ENCODE peak calls at places on chromosomes 4 and X, in five cellular contexts. L, X, D, S and K are unnamed samples.

GRCh38 chrX:22116585-22117546 is 84.7 kb downstream of the PHEX start:
- DNase-seq in L (no peak), X (no peak), D (no peak), S (no peak), K (no peak)

GRCh38 chrX:102976793-102977495 is 39.9 kb downstream of the RAB40AL start:
- DNase-seq in L (no peak), X (no peak), D (peak), S (no peak), K (no peak)

GRCh38 chr4:107036602-107037151 is 564 bp upstream of the DKK2 start:
- DNase-seq in L (peak), X (no peak), D (no peak), S (peak), K (peak)

GRCh38 chrX:71301195-71301924 is at the start of gene ITGB1BP2:
- DNase-seq in L (no peak), X (no peak), D (peak), S (peak), K (peak)

GRCh38 chr4:150436598-150437370 is 145.2 kb upstream of the MAB21L2 start:
- DNase-seq in L (no peak), X (no peak), D (no peak), S (no peak), K (no peak)

GRCh38 chr4:152266831-152267480 is 268.9 kb downstream of the FBXW7 start:
- DNase-seq in L (no peak), X (no peak), D (no peak), S (no peak), K (no peak)

GRCh38 chr4:73859614-73860088 is 6.6 kb downstream of the PF4V1 start:
- DNase-seq in L (no peak), X (no peak), D (peak), S (peak), K (no peak)

GRCh38 chr4:95599777-95600436 is 51.1 kb upstream of the UNC5C start:
- DNase-seq in L (no peak), X (no peak), D (no peak), S (peak), K (no peak)

GRCh38 chrX:1387141-1387776 is 4.7 kb downstream of the SLC25A6 start:
- DNase-seq in L (no peak), X (no peak), D (no peak), S (no peak), K (no peak)
- H4K8ac ChIP-seq in L (no peak), X (no peak), D (no peak), S (no peak), K (no peak)

DNA sequence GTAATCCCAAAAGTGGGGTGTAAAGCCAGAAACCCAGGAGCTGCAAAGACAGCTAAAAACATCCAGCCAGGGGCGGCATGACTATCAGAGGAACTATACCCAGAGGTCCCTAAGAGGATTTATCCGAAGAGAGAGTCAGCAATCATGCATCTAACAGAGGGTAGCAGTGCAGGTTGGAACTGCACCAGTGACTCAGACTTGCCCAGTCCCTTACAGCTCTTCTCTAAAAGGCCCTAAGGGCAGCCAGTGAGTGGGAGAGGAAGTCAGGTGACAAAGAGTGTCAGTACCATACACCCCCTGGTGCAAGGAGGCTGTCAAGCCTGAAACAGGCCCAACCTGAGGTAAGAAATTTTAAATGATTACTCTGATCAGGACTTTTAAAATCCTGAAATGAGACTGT is 88.1 kb downstream of the CAMK2D start:
- DNase-seq in L (no peak), X (peak), D (peak), S (peak), K (peak)
- H4K8ac ChIP-seq in L (no peak), X (no peak), D (no peak), S (no peak), K (no peak)

DNA sequence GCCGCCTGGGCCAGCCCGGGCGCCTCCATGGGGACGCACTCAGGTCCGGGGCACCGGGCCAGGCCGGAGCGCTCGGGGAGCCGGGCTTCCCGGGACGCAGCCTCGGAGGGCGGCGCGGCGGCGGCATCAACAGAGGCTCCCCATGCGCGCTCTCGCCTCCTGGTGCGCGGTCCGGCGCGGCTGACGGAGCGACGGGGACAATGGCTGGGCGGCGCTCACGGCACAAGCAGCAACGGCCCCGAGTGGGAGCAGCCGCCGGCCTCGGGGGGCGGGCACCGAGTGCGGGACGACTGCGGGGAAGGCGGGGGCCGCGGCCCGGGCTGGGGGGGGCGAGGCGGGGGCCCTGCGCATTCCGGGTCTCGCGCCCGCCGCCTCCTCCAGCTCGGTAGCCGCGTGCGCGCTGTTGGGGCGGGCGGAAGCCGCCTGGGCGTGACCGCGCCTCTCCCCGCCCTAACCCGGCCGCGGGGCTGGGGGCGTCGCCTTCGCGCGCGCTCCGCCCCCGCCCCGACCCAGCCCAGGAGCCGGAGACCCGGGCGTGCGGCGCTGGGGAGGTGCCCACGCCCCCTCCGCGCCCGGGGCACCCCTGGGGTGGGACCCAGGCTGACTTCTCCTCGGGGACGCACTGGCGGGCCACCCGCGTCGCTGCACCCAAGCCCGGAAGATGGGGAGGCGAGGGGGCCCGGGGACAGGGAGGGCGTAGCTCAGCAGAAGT is at the start of gene PRKX:
- DNase-seq in L (no peak), X (peak), D (peak), S (peak), K (peak)
- H4K8ac ChIP-seq in L (no peak), X (no peak), D (peak), S (peak), K (peak)

GRCh38 chr4:8428288-8429097 is 12.0 kb downstream of the ACOX3 start:
- DNase-seq in L (peak), X (peak), D (peak), S (peak), K (peak)
- H4K8ac ChIP-seq in L (no peak), X (no peak), D (peak), S (peak), K (peak)

GRCh38 chr4:123354701-123355100 is 41.9 kb upstream of the SPRY1 start:
- DNase-seq in L (no peak), X (no peak), D (no peak), S (no peak), K (no peak)
- H4K8ac ChIP-seq in L (no peak), X (no peak), D (no peak), S (no peak), K (no peak)

DNA sequence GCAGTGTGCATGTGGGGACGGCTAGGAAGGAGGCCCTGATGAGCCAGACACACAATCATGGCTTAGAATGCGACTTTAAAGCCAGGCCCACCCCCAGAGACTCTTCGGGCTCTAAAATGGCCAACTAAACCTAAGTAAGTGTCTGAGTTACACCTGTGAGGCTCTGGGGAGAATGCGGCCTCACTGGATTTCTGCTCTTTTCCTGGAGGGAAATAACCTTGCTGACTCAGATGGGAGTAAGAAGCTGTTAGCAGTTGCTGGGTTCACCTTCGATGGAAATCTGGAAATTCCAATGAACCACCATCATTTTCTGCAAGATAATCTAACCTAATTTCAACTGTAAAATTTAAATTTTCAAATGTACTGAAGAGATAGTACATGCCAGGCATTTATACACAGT is 97.6 kb upstream of the MAML3 start:
- DNase-seq in L (no peak), X (no peak), D (no peak), S (no peak), K (peak)
- H4K8ac ChIP-seq in L (no peak), X (no peak), D (no peak), S (no peak), K (no peak)

DNA sequence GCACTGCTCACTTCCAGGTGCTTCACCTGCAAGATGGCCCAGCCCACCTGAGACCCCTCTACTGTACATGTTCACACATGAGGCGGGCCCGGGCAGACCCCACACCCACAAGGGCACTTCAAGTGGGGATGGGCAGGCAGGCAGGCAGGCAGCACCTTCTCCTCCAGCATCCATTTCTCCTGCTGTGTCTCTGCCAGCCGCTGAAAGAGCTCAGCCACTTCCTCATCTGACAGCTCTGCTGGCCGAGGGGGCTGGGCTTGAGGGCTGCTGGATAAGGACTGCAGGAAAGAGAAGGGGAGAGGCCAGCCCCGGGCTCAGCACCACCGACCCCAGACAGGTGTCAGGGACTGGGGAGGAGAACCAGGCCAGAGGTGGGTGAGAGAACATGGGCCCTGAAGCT is 4.4 kb upstream of the KCND1 start:
- DNase-seq in L (no peak), X (no peak), D (no peak), S (no peak), K (no peak)
- H4K8ac ChIP-seq in L (no peak), X (no peak), D (no peak), S (no peak), K (no peak)

GRCh38 chr4:54092405-54092759 is 7.6 kb upstream of the GSX2 start:
- DNase-seq in L (no peak), X (no peak), D (no peak), S (no peak), K (no peak)
- H4K8ac ChIP-seq in L (no peak), X (no peak), D (peak), S (no peak), K (no peak)

DNA sequence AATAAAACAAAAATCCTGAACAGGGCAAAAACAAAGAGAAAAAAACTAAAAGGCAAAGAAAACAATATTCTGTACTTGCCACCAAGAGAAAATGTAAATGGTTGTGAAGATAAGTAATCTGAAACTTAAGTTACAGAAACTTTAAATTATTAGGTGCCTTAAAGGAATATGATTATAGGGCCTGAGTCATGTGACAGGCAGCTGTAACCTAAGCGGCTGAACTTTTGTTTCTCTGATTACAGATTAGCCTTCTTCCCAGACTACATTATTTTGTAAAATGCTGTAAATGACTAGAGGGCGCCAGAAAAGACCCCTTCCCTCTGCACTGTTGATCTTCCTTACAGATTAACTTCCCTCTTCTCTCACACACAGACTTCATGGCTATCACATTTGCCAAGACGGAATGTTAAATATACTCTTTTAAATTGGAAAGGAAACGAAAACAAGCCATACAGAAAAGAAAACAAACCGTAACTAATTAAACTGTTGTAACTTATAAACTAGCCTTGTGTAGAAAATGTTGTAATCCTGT is 96.6 kb downstream of the EVC2 start:
- DNase-seq in L (no peak), X (no peak), D (peak), S (no peak), K (peak)
- H4K8ac ChIP-seq in L (no peak), X (no peak), D (no peak), S (no peak), K (no peak)

GRCh38 chrX:30892591-30892990 is 3.5 kb upstream of the TAB3 start:
- DNase-seq in L (no peak), X (no peak), D (no peak), S (no peak), K (peak)

GRCh38 chrX:30887721-30888120 is 1.3 kb downstream of the TAB3 start:
- DNase-seq in L (no peak), X (no peak), D (no peak), S (no peak), K (no peak)

GRCh38 chrX:30887288-30887687 is 1.8 kb downstream of the TAB3 start:
- DNase-seq in L (no peak), X (no peak), D (no peak), S (no peak), K (no peak)

GRCh38 chrX:30888526-30889146 is 418 bp downstream of the TAB3 start:
- DNase-seq in L (no peak), X (no peak), D (no peak), S (peak), K (no peak)

DNA sequence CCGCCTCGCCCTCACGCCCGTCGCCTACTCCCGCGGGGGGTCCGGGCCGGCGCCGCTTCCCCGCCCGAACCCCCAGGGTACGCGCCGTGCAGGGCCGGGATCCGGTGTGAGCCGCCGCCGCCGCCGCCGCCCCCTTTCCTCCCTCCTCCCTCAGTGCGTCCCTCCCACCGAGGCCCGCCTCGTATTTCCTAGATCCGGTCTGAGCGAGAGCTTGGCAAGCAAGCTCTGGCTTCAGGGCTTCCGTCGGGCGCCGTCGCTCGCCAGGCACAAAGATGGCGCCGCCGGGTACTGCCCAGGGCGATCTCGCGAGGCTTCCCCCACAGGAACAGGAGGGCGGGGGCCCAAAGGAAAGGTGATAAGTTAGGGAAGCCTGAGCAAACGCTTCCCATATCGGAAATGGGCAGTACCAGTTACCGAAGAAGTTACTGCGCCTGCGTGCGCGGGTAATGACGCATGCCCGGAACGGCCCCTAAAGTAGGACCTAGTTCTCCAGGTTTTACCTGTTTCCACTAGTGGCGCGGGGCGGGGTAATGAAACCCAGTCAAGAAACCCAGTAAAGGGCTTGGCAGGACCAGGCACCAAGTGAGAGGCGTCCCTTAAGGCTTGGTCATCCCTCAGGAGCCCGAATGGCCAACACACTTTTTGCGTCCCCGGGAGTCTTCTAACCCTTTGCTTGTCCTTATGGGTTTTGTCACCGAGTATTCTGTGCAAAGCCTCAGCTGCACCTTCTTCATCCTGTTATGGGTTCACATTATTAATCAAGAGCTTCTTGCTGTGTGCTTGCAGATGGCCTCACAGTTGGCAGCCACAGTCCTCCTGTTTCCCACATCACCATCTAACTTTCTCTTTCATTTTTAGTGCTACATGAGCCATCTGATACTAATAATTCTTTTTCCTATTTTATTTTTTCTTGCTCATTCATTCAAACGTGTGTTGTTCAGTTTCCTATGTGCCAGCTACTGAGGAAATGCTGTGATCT is at the start of gene TAB3:
- DNase-seq in L (peak), X (peak), D (peak), S (peak), K (peak)
- H4K8ac ChIP-seq in L (no peak), X (no peak), D (peak), S (peak), K (no peak)